ENCODE peak calls at places on chromosomes 3 and 15, in five cellular contexts. Z is stimulated activated CD8-positive, alpha-beta memory T cell treated with anti-CD3 and anti-CD28 coated beads, Interleukin-15, amount 100 ng/mL, for 24 hours; R is ELF-1; B is transverse colon; U is nephron progenitor cell. F is an unnamed sample.

GRCh38 chr3:126567696-126568438 is 9.1 kb upstream of the C3orf22 start:
- DNase-seq in Z (no peak), R (no peak), B (no peak), U (no peak), F (no peak)

GRCh38 chr3:36643192-36643591 is 121.2 kb downstream of the DCLK3 start:
- DNase-seq in Z (no peak), R (no peak), B (no peak), U (no peak), F (no peak)

GRCh38 chr3:45737222-45737621 is 48.0 kb downstream of the SACM1L start:
- DNase-seq in Z (no peak), R (no peak), B (no peak), U (no peak), F (no peak)

GRCh38 chr3:42340466-42340865 is 69.9 kb downstream of the LYZL4 start:
- DNase-seq in Z (no peak), R (no peak), B (no peak), U (no peak), F (no peak)

GRCh38 chr15:85753791-85754452 is 40.8 kb downstream of the KLHL25 start:
- DNase-seq in Z (no peak), R (no peak), B (peak), U (no peak), F (peak)

GRCh38 chr3:37240170-37240945 is 66.0 kb upstream of the LRRFIP2 start:
- DNase-seq in Z (no peak), R (no peak), B (no peak), U (no peak), F (no peak)

GRCh38 chr3:8239718-8240698 is 261.6 kb upstream of the LMCD1 start:
- DNase-seq in Z (no peak), R (peak), B (peak), U (peak), F (no peak)

GRCh38 chr3:171135536-171135935 is 109.0 kb upstream of the SLC2A2 start:
- DNase-seq in Z (no peak), R (no peak), B (no peak), U (no peak), F (no peak)

GRCh38 chr3:56792201-56792600 is 9.5 kb downstream of the ARHGEF3 start:
- DNase-seq in Z (no peak), R (no peak), B (no peak), U (no peak), F (no peak)

GRCh38 chr3:32474201-32474600 is 28.5 kb downstream of the CMTM6 start:
- DNase-seq in Z (no peak), R (no peak), B (no peak), U (no peak), F (no peak)

GRCh38 chr3:3110299-3110630 is at the start of gene IL5RA:
- DNase-seq in Z (no peak), R (no peak), B (no peak), U (no peak), F (no peak)

GRCh38 chr15:75891895-75892294 is 11.8 kb upstream of the FBXO22 start:
- DNase-seq in Z (no peak), R (no peak), B (no peak), U (no peak), F (no peak)

GRCh38 chr3:172711457-172711800 is 562 bp upstream of the NCEH1 start:
- DNase-seq in Z (no peak), R (no peak), B (peak), U (no peak), F (no peak)

F was measured in breast epithelium.